ENCODE peak calls at places on chromosome 12, in five cellular contexts. B is RPMI7951, J is tibial nerve, N is neural crest cell, H is H4. D is an unnamed sample.

GRCh38 chr12:38892090-38892786 is 13.2 kb downstream of the CPNE8 start:
- DNase-seq in B (no peak), J (no peak), N (no peak), H (no peak), D (no peak)

GRCh38 chr12:48165089-48166031 is 8.0 kb upstream of the ASB8 start:
- DNase-seq in B (peak), J (no peak), N (peak), H (peak), D (peak)

GRCh38 chr12:59056931-59057330 is 136.6 kb upstream of the LRIG3 start:
- DNase-seq in B (no peak), J (no peak), N (no peak), H (no peak), D (no peak)

GRCh38 chr12:80761818-80762217 is 45.1 kb downstream of the MYF5 start:
- DNase-seq in B (no peak), J (no peak), N (no peak), H (no peak), D (no peak)

GRCh38 chr12:91778091-91778819 is 367.4 kb downstream of the BTG1 start:
- DNase-seq in B (peak), J (no peak), N (no peak), H (no peak), D (no peak)

GRCh38 chr12:11877869-11878780 is 192.6 kb upstream of the BCL2L14 start:
- DNase-seq in B (peak), J (no peak), N (no peak), H (peak), D (no peak)

GRCh38 chr12:93514853-93515252 is 47.5 kb downstream of the MRPL42 start:
- DNase-seq in B (peak), J (no peak), N (no peak), H (no peak), D (no peak)

GRCh38 chr12:5402536-5402935 is 29.4 kb upstream of the NTF3 start:
- DNase-seq in B (no peak), J (no peak), N (no peak), H (no peak), D (no peak)

GRCh38 chr12:27635349-27635972 is 60.8 kb upstream of the REP15 start:
- DNase-seq in B (peak), J (no peak), N (no peak), H (peak), D (no peak)

GRCh38 chr12:62435337-62436163 is 31.1 kb upstream of the MON2 start:
- DNase-seq in B (no peak), J (peak), N (peak), H (peak), D (peak)

GRCh38 chr12:122834921-122835692 is at the start of gene HIP1R:
- DNase-seq in B (no peak), J (no peak), N (peak), H (no peak), D (no peak)

GRCh38 chr12:99392091-99392850 is 255.3 kb upstream of the GARIN6 start:
- DNase-seq in B (no peak), J (no peak), N (no peak), H (no peak), D (no peak)

GRCh38 chr12:48237048-48237630 is 34.0 kb upstream of the OR10AD1 start:
- DNase-seq in B (no peak), J (no peak), N (no peak), H (no peak), D (no peak)

GRCh38 chr12:4908694-4909396 is 860 bp upstream of the KCNA1 start:
- DNase-seq in B (no peak), J (no peak), N (peak), H (no peak), D (no peak)

GRCh38 chr12:132170094-132170636 is 25.9 kb downstream of the NOC4L start:
- DNase-seq in B (no peak), J (no peak), N (no peak), H (peak), D (no peak)

GRCh38 chr12:106274575-106275081 is 26.8 kb upstream of the CKAP4 start:
- DNase-seq in B (no peak), J (no peak), N (no peak), H (no peak), D (no peak)

GRCh38 chr12:93918262-93918661 is 230.1 kb upstream of the PLXNC1 start:
- DNase-seq in B (peak), J (no peak), N (no peak), H (no peak), D (no peak)

GRCh38 chr12:80472912-80473500 is 29.0 kb downstream of the PTPRQ start:
- DNase-seq in B (peak), J (no peak), N (no peak), H (peak), D (no peak)

GRCh38 chr12:8088574-8088973 is 6.5 kb downstream of the NECAP1 start:
- DNase-seq in B (no peak), J (no peak), N (no peak), H (no peak), D (no peak)

GRCh38 chr12:31317471-31318397 is 8.2 kb downstream of the SINHCAF start:
- DNase-seq in B (no peak), J (no peak), N (no peak), H (no peak), D (no peak)

GRCh38 chr12:25708661-25709060 is 155.6 kb upstream of the LMNTD1 start:
- DNase-seq in B (no peak), J (no peak), N (no peak), H (no peak), D (no peak)

GRCh38 chr12:98741615-98742265 is 96.7 kb downstream of the APAF1 start:
- DNase-seq in B (no peak), J (no peak), N (no peak), H (no peak), D (no peak)

GRCh38 chr12:116241157-116241772 is 36.2 kb downstream of the MED13L start:
- DNase-seq in B (no peak), J (no peak), N (no peak), H (no peak), D (peak)

GRCh38 chr12:111756681-111757080 is 10.1 kb upstream of the ALDH2 start:
- DNase-seq in B (no peak), J (no peak), N (no peak), H (no peak), D (no peak)

GRCh38 chr12:71475280-71475679 is 35.7 kb downstream of the LGR5 start:
- DNase-seq in B (no peak), J (peak), N (no peak), H (peak), D (no peak)

D was measured in GF-D8.